ENCODE peak calls at places on chromosomes 4 and X, in five cellular contexts. W is effector memory CD8-positive, alpha-beta T cell; F is hypothalamus; H is T follicular helper cell; M is epithelial cell of proximal tubule. X is an unnamed sample.

GRCh38 chr4:48360285-48360965 is 19.1 kb downstream of the SLAIN2 start:
- DNase-seq in H (no peak), M (peak; percentile 38), W (no peak), F (no peak), X (no peak)

GRCh38 chr4:42074294-42074693 is 78.2 kb downstream of the BEND4 start:
- DNase-seq in H (no peak), M (no peak), F (no peak), W (no peak), X (no peak)

GRCh38 chr4:2937146-2937857 is 25.9 kb downstream of the NOP14 start:
- DNase-seq in W (no peak), H (no peak), M (peak; percentile 52), F (no peak), X (no peak)

GRCh38 chrX:22912598-22912997 is 87.2 kb upstream of the DDX53 start:
- DNase-seq in H (no peak), F (no peak), M (no peak), W (no peak), X (no peak)

GRCh38 chr4:44118971-44119680 is 329.5 kb downstream of the KCTD8 start:
- DNase-seq in M (no peak), H (no peak), W (no peak), F (no peak), X (no peak)

GRCh38 chr4:16075975-16076757 is 7.7 kb downstream of the PROM1 start:
- DNase-seq in W (no peak), F (no peak), H (no peak), M (no peak), X (no peak)

GRCh38 chr4:41349021-41349420 is 92.3 kb downstream of the UCHL1 start:
- DNase-seq in W (no peak), F (no peak), H (no peak), M (no peak), X (no peak)

GRCh38 chr4:74821541-74821940 is 27.2 kb upstream of the BTC start:
- DNase-seq in H (no peak), W (no peak), M (no peak), F (no peak), X (no peak)

GRCh38 chr4:54742636-54743399 is 85.1 kb downstream of the KIT start:
- DNase-seq in H (no peak), F (no peak), W (no peak), M (no peak), X (no peak)

GRCh38 chr4:169658196-169658595 is 37.8 kb downstream of the CLCN3 start:
- DNase-seq in H (no peak), F (no peak), W (no peak), M (no peak), X (no peak)

GRCh38 chr4:98568896-98569663 is 89.3 kb downstream of the TSPAN5 start:
- DNase-seq in H (no peak), F (no peak), W (no peak), M (no peak), X (no peak)

GRCh38 chrX:70262952-70263567 is 3.1 kb upstream of the P2RY4 start:
- DNase-seq in H (no peak), M (no peak), W (peak; percentile 1), F (peak; percentile 3), X (no peak)

GRCh38 chrX:123665197-123665596 is 67.7 kb downstream of the THOC2 start:
- DNase-seq in M (peak; percentile 27), F (no peak), H (no peak), W (no peak), X (peak; percentile 56)

GRCh38 chrX:148893395-148893794 is 393.0 kb downstream of the AFF2 start:
- DNase-seq in H (no peak), F (no peak), W (no peak), M (no peak), X (no peak)

GRCh38 chr4:172868271-172868670 is 300.3 kb upstream of the GALNT7 start:
- DNase-seq in H (no peak), W (no peak), F (no peak), M (no peak), X (no peak)

GRCh38 chrX:40098264-40099045 is 697 bp upstream of the BCOR start:
- DNase-seq in H (peak; percentile 40), F (peak; percentile 52), M (no peak), W (peak; percentile 50), X (no peak)

GRCh38 chr4:71453516-71453915 is 114.7 kb downstream of the SLC4A4 start:
- DNase-seq in F (no peak), H (no peak), M (no peak), W (no peak), X (no peak)

GRCh38 chrX:255923-256331 is 25.3 kb upstream of the PLCXD1 start:
- DNase-seq in M (no peak), F (no peak), W (no peak), H (no peak), X (no peak)

GRCh38 chr4:184347251-184348239 is 126.8 kb downstream of the IRF2 start:
- DNase-seq in W (no peak), M (no peak), F (no peak), H (no peak), X (peak; percentile 58)

GRCh38 chr4:78612398-78613005 is 60.9 kb downstream of the ANXA3 start:
- DNase-seq in H (no peak), F (no peak), W (no peak), M (no peak), X (no peak)

GRCh38 chr4:7581477-7581876 is 146.7 kb upstream of the PSAPL1 start:
- DNase-seq in M (no peak), H (no peak), W (peak; percentile 9), F (no peak), X (no peak)